ENCODE peak calls at places on chromosome 19, in eight cellular contexts. F, R, D, W, Y, I, S and Q are unnamed samples.

GRCh38 chr19:3983542-3983914 is 1.7 kb downstream of the EEF2 start:
- DNase-seq in F (no peak), R (no peak), D (no peak), W (no peak), Y (no peak), I (no peak), S (no peak), Q (no peak)

GRCh38 chr19:14072535-14073231 is at the start of gene MISP3:
- DNase-seq in F (peak; percentile 36), R (no peak), D (no peak), W (no peak), Y (peak; percentile 70), I (peak; percentile 68), S (no peak), Q (no peak)

GRCh38 chr19:3708207-3708931 is at the start of gene TJP3:
- DNase-seq in F (peak; percentile 69), R (no peak), D (no peak), W (no peak), Y (no peak), I (peak; percentile 66), S (peak; percentile 39), Q (no peak)

GRCh38 chr19:538641-539428 is 5.0 kb upstream of the GZMM start:
- DNase-seq in F (no peak), R (no peak), D (no peak), W (no peak), Y (no peak), I (no peak), S (no peak), Q (no peak)

GRCh38 chr19:13026478-13026999 is 31.3 kb downstream of the NFIX start:
- DNase-seq in F (no peak), R (no peak), D (no peak), W (no peak), Y (no peak), I (peak; percentile 68), S (peak; percentile 57), Q (no peak)

GRCh38 chr19:38929929-38930775 is at the start of gene SARS2:
- DNase-seq in F (peak; percentile 85), R (peak; percentile 91), D (peak; percentile 97), W (peak; percentile 91), Y (peak; percentile 97), I (peak; percentile 90), S (peak; percentile 92), Q (peak; percentile 64)

GRCh38 chr19:43570174-43570791 is 5.0 kb downstream of the XRCC1 start:
- DNase-seq in F (no peak), R (no peak), D (no peak), W (no peak), Y (no peak), I (peak; percentile 63), S (no peak), Q (peak; percentile 51)

GRCh38 chr19:47221080-47221841 is 9.7 kb downstream of the BBC3 start:
- DNase-seq in F (no peak), R (no peak), D (no peak), W (no peak), Y (no peak), I (no peak), S (no peak), Q (no peak)

GRCh38 chr19:19034204-19034624 is 811 bp downstream of the ARMC6 start:
- DNase-seq in F (peak; percentile 20), R (peak; percentile 38), D (peak; percentile 66), W (no peak), Y (peak; percentile 72), I (peak; percentile 82), S (peak; percentile 44), Q (no peak)

GRCh38 chr19:15123900-15124299 is 16.7 kb downstream of the SYDE1 start:
- DNase-seq in F (peak; percentile 28), R (peak; percentile 58), D (no peak), W (peak; percentile 84), Y (no peak), I (no peak), S (no peak), Q (no peak)

GRCh38 chr19:10007811-10008211 is 2.5 kb downstream of the COL5A3 start:
- DNase-seq in F (no peak), R (peak; percentile 44), D (no peak), W (peak; percentile 69), Y (no peak), I (no peak), S (peak; percentile 80), Q (no peak)

GRCh38 chr19:16025108-16026101 is 50.9 kb upstream of the TPM4 start:
- DNase-seq in F (no peak), R (no peak), D (no peak), W (no peak), Y (peak; percentile 36), I (peak; percentile 71), S (peak; percentile 70), Q (no peak)

GRCh38 chr19:43620061-43621001 is 902 bp upstream of the ZNF428 start:
- DNase-seq in F (no peak), R (no peak), D (peak; percentile 81), W (no peak), Y (no peak), I (no peak), S (no peak), Q (no peak)

GRCh38 chr19:15378529-15379082 is 981 bp downstream of the AKAP8 start:
- DNase-seq in F (peak; percentile 45), R (peak; percentile 30), D (peak; percentile 49), W (no peak), Y (peak; percentile 65), I (peak; percentile 43), S (peak; percentile 41), Q (no peak)

GRCh38 chr19:8336072-8336569 is 6.9 kb downstream of the KANK3 start:
- DNase-seq in F (no peak), R (no peak), D (no peak), W (no peak), Y (peak; percentile 29), I (no peak), S (no peak), Q (no peak)

DNA sequence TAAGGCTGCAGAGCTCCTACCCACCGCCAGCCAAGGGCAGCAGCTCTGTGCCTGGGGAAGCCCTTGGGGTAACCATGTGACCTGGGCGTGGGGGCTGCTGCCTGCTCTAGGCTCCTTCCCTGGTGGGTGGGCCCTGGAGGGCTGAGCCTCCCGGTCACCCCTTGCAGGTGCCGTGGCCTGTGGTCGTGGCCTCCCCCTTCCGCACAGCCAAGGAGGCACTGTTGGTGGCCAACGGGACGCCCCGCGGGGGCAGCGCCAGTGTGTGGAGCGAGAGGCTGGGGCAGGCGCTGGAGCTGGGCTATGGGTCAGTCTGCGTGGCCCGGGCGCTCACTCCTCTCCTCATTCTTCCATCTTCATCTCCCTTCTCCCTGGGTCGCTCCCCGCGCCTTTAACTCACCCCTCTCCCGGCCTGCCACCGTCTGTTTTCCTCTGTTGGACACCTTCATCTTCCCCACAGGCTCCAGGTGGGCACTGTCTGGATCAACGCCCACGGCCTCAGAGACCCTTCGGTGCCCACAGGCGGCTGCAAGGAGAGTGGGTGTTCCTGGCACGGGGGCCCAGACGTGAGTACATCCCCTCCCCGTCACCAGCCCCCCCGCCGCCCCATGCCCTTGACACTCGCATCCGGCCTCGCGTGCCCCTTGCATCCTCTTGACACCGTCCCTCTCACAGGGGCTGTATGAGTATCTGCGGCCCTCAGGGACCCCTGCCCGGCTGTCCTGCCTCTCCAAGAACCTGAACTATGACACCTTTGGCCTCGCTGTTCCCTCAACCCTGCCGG is 9.9 kb upstream of the FLT3LG start:
- DNase-seq in F (no peak), R (no peak), D (no peak), W (no peak), Y (no peak), I (no peak), S (no peak), Q (no peak)
- H3K27ac ChIP-seq in F (no peak overlapping the region), R (no peak overlapping the region), D (no peak overlapping the region), W (no peak overlapping the region), Y (no peak overlapping the region), I (no peak overlapping the region), S (no peak overlapping the region), Q (no peak overlapping the region)

GRCh38 chr19:40392123-40392522 is 2.1 kb upstream of the HIPK4 start:
- DNase-seq in F (no peak), R (no peak), D (no peak), W (no peak), Y (no peak), I (no peak), S (no peak), Q (no peak)
- H3K27ac ChIP-seq in F (no peak overlapping the region), R (no peak overlapping the region), D (no peak overlapping the region), W (no peak overlapping the region), Y (no peak overlapping the region), I (no peak overlapping the region), S (no peak overlapping the region), Q (no peak overlapping the region)

DNA sequence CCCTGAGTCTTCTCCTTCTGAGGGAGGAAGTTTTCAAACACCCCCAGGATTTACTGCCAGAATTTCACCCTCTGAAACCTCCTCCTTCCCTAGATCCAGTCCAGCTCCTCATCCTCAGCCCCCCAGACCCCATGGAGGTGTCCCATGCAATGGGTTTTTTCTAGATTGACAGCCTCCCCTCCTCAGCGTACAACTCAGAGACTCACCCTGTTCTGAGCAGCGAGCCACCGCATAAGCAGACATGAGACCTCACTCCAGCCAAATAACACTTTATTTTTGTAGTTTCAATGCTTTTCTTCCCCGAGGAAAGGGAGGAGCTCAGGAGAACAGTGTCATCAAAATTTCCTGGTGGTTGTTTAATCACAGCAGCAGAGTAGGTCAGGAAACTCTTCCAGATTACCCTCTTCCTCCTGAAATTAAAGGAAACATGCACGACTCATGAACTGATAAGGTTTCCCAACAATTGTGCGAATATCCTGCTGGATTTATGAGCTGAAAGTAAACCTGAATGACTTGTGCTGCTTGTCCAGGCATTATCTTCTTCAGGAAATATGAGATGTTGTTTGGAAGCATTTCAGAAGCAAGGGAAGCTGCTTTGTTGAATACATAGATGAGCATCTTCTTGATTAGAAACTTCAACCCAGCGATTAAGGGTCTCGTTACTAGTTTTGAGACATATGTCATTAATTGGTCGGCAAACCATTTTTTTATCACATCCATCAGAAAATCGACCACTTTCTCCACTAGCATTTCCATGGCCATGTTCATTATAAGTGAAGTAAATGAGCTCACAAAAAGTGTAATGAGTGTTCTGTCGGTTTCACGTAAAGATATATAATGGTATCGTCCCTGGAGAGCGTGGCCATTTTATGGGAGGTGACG is 36.2 kb downstream of the ERICH4 start:
- DNase-seq in F (no peak), R (no peak), D (no peak), W (no peak), Y (no peak), I (no peak), S (no peak), Q (no peak)
- H3K27ac ChIP-seq in F (no peak overlapping the region), R (no peak overlapping the region), D (no peak overlapping the region), W (peak overlapping the region; percentile 81), Y (no peak overlapping the region), I (no peak overlapping the region), S (no peak overlapping the region), Q (no peak overlapping the region)

GRCh38 chr19:2540646-2541454 is 64.9 kb downstream of the GADD45B start:
- DNase-seq in F (peak; percentile 94), R (peak; percentile 86), D (no peak), W (peak; percentile 89), Y (peak; percentile 98), I (peak; percentile 96), S (peak; percentile 97), Q (peak; percentile 71)

GRCh38 chr19:2544576-2545415 is 68.9 kb downstream of the GADD45B start:
- DNase-seq in F (no peak), R (no peak), D (no peak), W (no peak), Y (no peak), I (no peak), S (no peak), Q (no peak)

GRCh38 chr19:2540251-2540645 is 64.3 kb downstream of the GADD45B start:
- DNase-seq in F (no peak), R (no peak), D (no peak), W (no peak), Y (no peak), I (no peak), S (no peak), Q (no peak)

GRCh38 chr19:2543463-2544442 is 67.8 kb downstream of the GADD45B start:
- DNase-seq in F (peak; percentile 91), R (peak; percentile 96), D (peak; percentile 28), W (peak; percentile 93), Y (peak; percentile 97), I (peak; percentile 94), S (peak; percentile 98), Q (peak; percentile 76)

GRCh38 chr19:2542341-2543069 is 66.6 kb downstream of the GADD45B start:
- DNase-seq in F (no peak), R (no peak), D (no peak), W (no peak), Y (no peak), I (no peak), S (peak; percentile 71), Q (no peak)
- H3K27ac ChIP-seq in F (peak overlapping the region; percentile 88), R (peak overlapping the region; percentile 96), D (no peak overlapping the region), W (peak overlapping the region; percentile 86), Y (no peak overlapping the region), I (peak overlapping the region; percentile 88), S (peak overlapping the region; percentile 92), Q (peak overlapping the region; percentile 84)